ENCODE peak calls at places on chromosome X, in eight cellular contexts. One of them, this sample, is unnamed.

GRCh38 chrX:39654952-39655351 is 442.8 kb downstream of the BCOR start:
- DNase-seq in stomach: no peak
- DNase-seq in dorsolateral prefrontal cortex: no peak
- DNase-seq in HCT116: no peak
- DNase-seq in CD4-positive, alpha-beta T cell: no peak
- DNase-seq in OCI-LY7: no peak
- DNase-seq in uterus: no peak
- DNase-seq in tibial artery: no peak
- DNase-seq in this sample: no peak

GRCh38 chrX:11337292-11338009 is 44.2 kb downstream of the AMELX start:
- DNase-seq in stomach: no peak
- DNase-seq in dorsolateral prefrontal cortex: no peak
- DNase-seq in HCT116: no peak
- DNase-seq in CD4-positive, alpha-beta T cell: no peak
- DNase-seq in OCI-LY7: no peak
- DNase-seq in uterus: no peak
- DNase-seq in tibial artery: no peak
- DNase-seq in this sample: no peak

GRCh38 chrX:24410514-24411189 is 50.2 kb downstream of the SUPT20HL1 start:
- DNase-seq in stomach: no peak
- DNase-seq in dorsolateral prefrontal cortex: no peak
- DNase-seq in HCT116: no peak
- DNase-seq in CD4-positive, alpha-beta T cell: no peak
- DNase-seq in OCI-LY7: no peak
- DNase-seq in uterus: no peak
- DNase-seq in tibial artery: no peak
- DNase-seq in this sample: no peak

GRCh38 chrX:148530464-148531077 is 30.2 kb downstream of the AFF2 start:
- DNase-seq in stomach: no peak
- DNase-seq in dorsolateral prefrontal cortex: no peak
- DNase-seq in HCT116: no peak
- DNase-seq in CD4-positive, alpha-beta T cell: no peak
- DNase-seq in OCI-LY7: peak; percentile 55
- DNase-seq in uterus: no peak
- DNase-seq in tibial artery: no peak
- DNase-seq in this sample: no peak

GRCh38 chrX:53287493-53288138 is 6.2 kb upstream of the IQSEC2 start:
- DNase-seq in stomach: peak; percentile 43
- DNase-seq in dorsolateral prefrontal cortex: peak; percentile 44
- DNase-seq in HCT116: peak; percentile 22
- DNase-seq in CD4-positive, alpha-beta T cell: peak; percentile 13
- DNase-seq in OCI-LY7: peak; percentile 18
- DNase-seq in uterus: peak; percentile 66
- DNase-seq in tibial artery: peak; percentile 77
- DNase-seq in this sample: peak; percentile 17

GRCh38 chrX:41236629-41237028 is 97.3 kb upstream of the DDX3X start:
- DNase-seq in stomach: no peak
- DNase-seq in dorsolateral prefrontal cortex: no peak
- DNase-seq in HCT116: no peak
- DNase-seq in CD4-positive, alpha-beta T cell: no peak
- DNase-seq in OCI-LY7: peak; percentile 17
- DNase-seq in uterus: no peak
- DNase-seq in tibial artery: no peak
- DNase-seq in this sample: no peak

GRCh38 chrX:76538860-76539259 is 111.3 kb downstream of the MAGEE1 start:
- DNase-seq in stomach: no peak
- DNase-seq in dorsolateral prefrontal cortex: no peak
- DNase-seq in HCT116: no peak
- DNase-seq in CD4-positive, alpha-beta T cell: no peak
- DNase-seq in OCI-LY7: no peak
- DNase-seq in uterus: no peak
- DNase-seq in tibial artery: no peak
- DNase-seq in this sample: no peak

GRCh38 chrX:43349363-43349762 is 306.7 kb upstream of the MAOA start:
- DNase-seq in stomach: peak; percentile 51
- DNase-seq in dorsolateral prefrontal cortex: no peak
- DNase-seq in HCT116: peak; percentile 28
- DNase-seq in CD4-positive, alpha-beta T cell: peak; percentile 8
- DNase-seq in OCI-LY7: peak; percentile 51
- DNase-seq in uterus: no peak
- DNase-seq in tibial artery: no peak
- DNase-seq in this sample: peak; percentile 3

GRCh38 chrX:40091691-40092421 is 5.9 kb downstream of the BCOR start:
- DNase-seq in stomach: no peak
- DNase-seq in dorsolateral prefrontal cortex: no peak
- DNase-seq in HCT116: no peak
- DNase-seq in CD4-positive, alpha-beta T cell: no peak
- DNase-seq in OCI-LY7: no peak
- DNase-seq in uterus: no peak
- DNase-seq in tibial artery: no peak
- DNase-seq in this sample: peak; percentile 21

GRCh38 chrX:131513159-131513914 is 30.5 kb upstream of the OR13H1 start:
- DNase-seq in stomach: no peak
- DNase-seq in dorsolateral prefrontal cortex: no peak
- DNase-seq in HCT116: no peak
- DNase-seq in CD4-positive, alpha-beta T cell: no peak
- DNase-seq in OCI-LY7: no peak
- DNase-seq in uterus: no peak
- DNase-seq in tibial artery: no peak
- DNase-seq in this sample: no peak

GRCh38 chrX:3295731-3296130 is 50.7 kb downstream of the MXRA5 start:
- DNase-seq in stomach: no peak
- DNase-seq in dorsolateral prefrontal cortex: no peak
- DNase-seq in HCT116: peak; percentile 54
- DNase-seq in CD4-positive, alpha-beta T cell: no peak
- DNase-seq in OCI-LY7: peak; percentile 5
- DNase-seq in uterus: no peak
- DNase-seq in tibial artery: no peak
- DNase-seq in this sample: no peak

GRCh38 chrX:7108995-7109634 is 38.4 kb upstream of the STS start:
- DNase-seq in stomach: no peak
- DNase-seq in dorsolateral prefrontal cortex: no peak
- DNase-seq in HCT116: no peak
- DNase-seq in CD4-positive, alpha-beta T cell: no peak
- DNase-seq in OCI-LY7: peak; percentile 59
- DNase-seq in uterus: no peak
- DNase-seq in tibial artery: no peak
- DNase-seq in this sample: no peak

GRCh38 chrX:39144323-39144722 is 343.1 kb downstream of the MID1IP1 start:
- DNase-seq in stomach: no peak
- DNase-seq in dorsolateral prefrontal cortex: no peak
- DNase-seq in HCT116: no peak
- DNase-seq in CD4-positive, alpha-beta T cell: no peak
- DNase-seq in OCI-LY7: peak; percentile 80
- DNase-seq in uterus: no peak
- DNase-seq in tibial artery: no peak
- DNase-seq in this sample: no peak

GRCh38 chrX:24153175-24153795 is 3.8 kb downstream of the ZFX start:
- DNase-seq in stomach: no peak
- DNase-seq in dorsolateral prefrontal cortex: no peak
- DNase-seq in HCT116: no peak
- DNase-seq in CD4-positive, alpha-beta T cell: no peak
- DNase-seq in OCI-LY7: peak; percentile 47
- DNase-seq in uterus: no peak
- DNase-seq in tibial artery: no peak
- DNase-seq in this sample: no peak

GRCh38 chrX:43581888-43582539 is 74.1 kb upstream of the MAOA start:
- DNase-seq in stomach: no peak
- DNase-seq in dorsolateral prefrontal cortex: no peak
- DNase-seq in HCT116: no peak
- DNase-seq in CD4-positive, alpha-beta T cell: no peak
- DNase-seq in OCI-LY7: no peak
- DNase-seq in uterus: no peak
- DNase-seq in tibial artery: no peak
- DNase-seq in this sample: no peak

GRCh38 chrX:86946569-86946968 is 571.0 kb upstream of the KLHL4 start:
- DNase-seq in stomach: no peak
- DNase-seq in dorsolateral prefrontal cortex: no peak
- DNase-seq in HCT116: no peak
- DNase-seq in CD4-positive, alpha-beta T cell: no peak
- DNase-seq in OCI-LY7: peak; percentile 33
- DNase-seq in uterus: no peak
- DNase-seq in tibial artery: no peak
- DNase-seq in this sample: no peak

GRCh38 chrX:9055354-9055753 is 21.4 kb upstream of the FAM9B start:
- DNase-seq in stomach: no peak
- DNase-seq in dorsolateral prefrontal cortex: no peak
- DNase-seq in HCT116: no peak
- DNase-seq in CD4-positive, alpha-beta T cell: no peak
- DNase-seq in OCI-LY7: no peak
- DNase-seq in uterus: no peak
- DNase-seq in tibial artery: no peak
- DNase-seq in this sample: no peak

GRCh38 chrX:103845165-103845653 is 13.2 kb upstream of the RAB9B start:
- DNase-seq in stomach: peak; percentile 67
- DNase-seq in dorsolateral prefrontal cortex: peak; percentile 46
- DNase-seq in HCT116: peak; percentile 38
- DNase-seq in CD4-positive, alpha-beta T cell: peak; percentile 30
- DNase-seq in OCI-LY7: peak; percentile 59
- DNase-seq in uterus: peak; percentile 72
- DNase-seq in tibial artery: peak; percentile 74
- DNase-seq in this sample: peak; percentile 10

GRCh38 chrX:6661731-6662130 is 126.8 kb upstream of the VCX3A start:
- DNase-seq in stomach: no peak
- DNase-seq in dorsolateral prefrontal cortex: no peak
- DNase-seq in HCT116: no peak
- DNase-seq in CD4-positive, alpha-beta T cell: no peak
- DNase-seq in OCI-LY7: no peak
- DNase-seq in uterus: no peak
- DNase-seq in tibial artery: no peak
- DNase-seq in this sample: no peak

GRCh38 chrX:11209798-11210197 is 83.4 kb upstream of the AMELX start:
- DNase-seq in stomach: no peak
- DNase-seq in dorsolateral prefrontal cortex: no peak
- DNase-seq in HCT116: no peak
- DNase-seq in CD4-positive, alpha-beta T cell: no peak
- DNase-seq in OCI-LY7: no peak
- DNase-seq in uterus: no peak
- DNase-seq in tibial artery: no peak
- DNase-seq in this sample: no peak

DNA sequence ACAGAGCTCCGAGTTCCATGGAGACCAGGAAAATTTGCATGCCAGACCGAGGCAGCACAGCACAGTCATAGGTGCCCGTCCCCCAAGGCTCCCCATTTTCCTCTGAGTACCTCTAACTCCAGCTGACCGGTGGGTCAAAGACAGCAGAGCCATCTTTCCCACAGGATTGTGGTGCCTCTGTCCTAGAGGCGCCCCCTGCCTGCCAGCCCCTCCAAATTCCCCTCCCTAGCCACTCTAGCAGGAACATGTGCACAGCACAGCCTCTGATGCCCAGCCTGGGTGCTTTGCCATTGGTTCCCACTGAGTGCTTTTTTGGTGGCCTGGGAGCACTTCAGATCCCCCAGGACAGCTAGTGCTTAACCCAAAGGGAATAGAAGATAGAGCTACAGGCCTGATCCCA is 368.5 kb upstream of the PABPC5 start:
- DNase-seq in stomach: no peak
- DNase-seq in dorsolateral prefrontal cortex: no peak
- DNase-seq in HCT116: no peak
- DNase-seq in CD4-positive, alpha-beta T cell: no peak
- DNase-seq in OCI-LY7: no peak
- DNase-seq in uterus: no peak
- DNase-seq in tibial artery: no peak
- DNase-seq in this sample: no peak
- H3K27ac ChIP-seq in stomach: no peak overlapping the region
- H3K27ac ChIP-seq in dorsolateral prefrontal cortex: no peak overlapping the region
- H3K27ac ChIP-seq in HCT116: no peak overlapping the region
- H3K27ac ChIP-seq in CD4-positive, alpha-beta T cell: no peak overlapping the region
- H3K27ac ChIP-seq in OCI-LY7: no peak overlapping the region
- H3K27ac ChIP-seq in uterus: no peak overlapping the region
- H3K27ac ChIP-seq in tibial artery: no peak overlapping the region
- H3K27ac ChIP-seq in this sample: no peak overlapping the region

GRCh38 chrX:1468250-1468772 is 15.6 kb upstream of the ASMTL start:
- DNase-seq in stomach: peak; percentile 50
- DNase-seq in dorsolateral prefrontal cortex: no peak
- DNase-seq in HCT116: no peak
- DNase-seq in CD4-positive, alpha-beta T cell: peak; percentile 53
- DNase-seq in OCI-LY7: peak; percentile 96
- DNase-seq in uterus: no peak
- DNase-seq in tibial artery: peak; percentile 61
- DNase-seq in this sample: no peak
- H3K27ac ChIP-seq in stomach: no peak overlapping the region
- H3K27ac ChIP-seq in dorsolateral prefrontal cortex: no peak overlapping the region
- H3K27ac ChIP-seq in HCT116: peak overlapping the region; percentile 15
- H3K27ac ChIP-seq in CD4-positive, alpha-beta T cell: peak overlapping the region; percentile 77
- H3K27ac ChIP-seq in OCI-LY7: peak overlapping the region; percentile 97
- H3K27ac ChIP-seq in uterus: no peak overlapping the region
- H3K27ac ChIP-seq in tibial artery: no peak overlapping the region
- H3K27ac ChIP-seq in this sample: no peak overlapping the region

GRCh38 chrX:134718329-134719317 is 60.4 kb upstream of the PLAC1 start:
- DNase-seq in stomach: peak; percentile 40
- DNase-seq in dorsolateral prefrontal cortex: no peak
- DNase-seq in HCT116: peak; percentile 54
- DNase-seq in CD4-positive, alpha-beta T cell: no peak
- DNase-seq in OCI-LY7: peak; percentile 7
- DNase-seq in uterus: peak; percentile 52
- DNase-seq in tibial artery: no peak
- DNase-seq in this sample: peak; percentile 20
- H3K27ac ChIP-seq in stomach: no peak overlapping the region
- H3K27ac ChIP-seq in dorsolateral prefrontal cortex: no peak overlapping the region
- H3K27ac ChIP-seq in HCT116: no peak overlapping the region
- H3K27ac ChIP-seq in CD4-positive, alpha-beta T cell: no peak overlapping the region
- H3K27ac ChIP-seq in OCI-LY7: no peak overlapping the region
- H3K27ac ChIP-seq in uterus: no peak overlapping the region
- H3K27ac ChIP-seq in tibial artery: no peak overlapping the region
- H3K27ac ChIP-seq in this sample: no peak overlapping the region

GRCh38 chrX:154014429-154015380 is 5.0 kb downstream of the IRAK1 start:
- DNase-seq in stomach: no peak
- DNase-seq in dorsolateral prefrontal cortex: no peak
- DNase-seq in HCT116: no peak
- DNase-seq in CD4-positive, alpha-beta T cell: no peak
- DNase-seq in OCI-LY7: no peak
- DNase-seq in uterus: no peak
- DNase-seq in tibial artery: no peak
- DNase-seq in this sample: no peak
- H3K27ac ChIP-seq in stomach: no peak overlapping the region
- H3K27ac ChIP-seq in dorsolateral prefrontal cortex: no peak overlapping the region
- H3K27ac ChIP-seq in HCT116: no peak overlapping the region
- H3K27ac ChIP-seq in CD4-positive, alpha-beta T cell: no peak overlapping the region
- H3K27ac ChIP-seq in OCI-LY7: no peak overlapping the region
- H3K27ac ChIP-seq in uterus: no peak overlapping the region
- H3K27ac ChIP-seq in tibial artery: no peak overlapping the region
- H3K27ac ChIP-seq in this sample: no peak overlapping the region